ENCODE peak calls at places on chromosome 11, in nine cellular contexts. A, K, O, S, T, M, V, Y and N are unnamed samples.

GRCh38 chr11:24623121-24623520 is 126.3 kb downstream of the LUZP2 start:
- DNase-seq in A (no peak), K (no peak), O (no peak), S (no peak), T (no peak), M (no peak), V (no peak), Y (no peak), N (no peak)

GRCh38 chr11:85805387-85805786 is 5.6 kb downstream of the SYTL2 start:
- DNase-seq in A (peak), K (no peak), O (no peak), S (no peak), T (no peak), M (no peak), V (no peak), Y (no peak), N (no peak)

GRCh38 chr11:45913514-45913913 is 4.2 kb downstream of the PEX16 start:
- DNase-seq in A (no peak), K (no peak), O (no peak), S (no peak), T (no peak), M (no peak), V (no peak), Y (no peak), N (no peak)

GRCh38 chr11:36258730-36259360 is 30.4 kb downstream of the COMMD9 start:
- DNase-seq in A (peak), K (peak), O (peak), S (peak), T (no peak), M (no peak), V (peak), Y (peak), N (peak)

GRCh38 chr11:46176421-46176820 is 55.2 kb upstream of the PHF21A start:
- DNase-seq in A (no peak), K (no peak), O (no peak), S (peak), T (no peak), M (no peak), V (no peak), Y (no peak), N (no peak)

GRCh38 chr11:43907028-43907966 is 26.7 kb downstream of the ALKBH3 start:
- DNase-seq in A (peak), K (no peak), O (no peak), S (no peak), T (no peak), M (no peak), V (no peak), Y (no peak), N (no peak)

GRCh38 chr11:84316866-84317560 is 1030.8 kb upstream of the CCDC90B start:
- DNase-seq in A (peak), K (peak), O (no peak), S (no peak), T (no peak), M (no peak), V (peak), Y (no peak), N (no peak)

GRCh38 chr11:81007046-81007445 is 1566.2 kb upstream of the TENM4 start:
- DNase-seq in A (peak), K (no peak), O (no peak), S (peak), T (no peak), M (no peak), V (no peak), Y (no peak), N (no peak)

GRCh38 chr11:20671856-20672546 is 2.6 kb downstream of the NELL1 start:
- DNase-seq in A (peak), K (no peak), O (no peak), S (no peak), T (no peak), M (no peak), V (no peak), Y (peak), N (peak)

GRCh38 chr11:74072721-74073120 is 63.8 kb upstream of the UCP3 start:
- DNase-seq in A (no peak), K (no peak), O (no peak), S (no peak), T (no peak), M (no peak), V (no peak), Y (no peak), N (no peak)

GRCh38 chr11:305834-306211 is 1.8 kb upstream of the IFITM2 start:
- DNase-seq in A (no peak), K (no peak), O (no peak), S (no peak), T (no peak), M (no peak), V (no peak), Y (no peak), N (no peak)

GRCh38 chr11:20363500-20364411 is at the start of gene HTATIP2:
- DNase-seq in A (no peak), K (peak), O (peak), S (peak), T (peak), M (peak), V (peak), Y (peak), N (peak)

GRCh38 chr11:84384637-84385227 is 1098.6 kb upstream of the CCDC90B start:
- DNase-seq in A (peak), K (peak), O (no peak), S (peak), T (no peak), M (peak), V (peak), Y (peak), N (no peak)

GRCh38 chr11:67262731-67263675 is 3.3 kb upstream of the GRK2 start:
- DNase-seq in A (peak), K (peak), O (peak), S (peak), T (peak), M (peak), V (peak), Y (peak), N (peak)

GRCh38 chr11:66477256-66478201 is 2.7 kb upstream of the DPP3 start:
- DNase-seq in A (no peak), K (no peak), O (no peak), S (no peak), T (no peak), M (no peak), V (no peak), Y (no peak), N (peak)

GRCh38 chr11:27437824-27438594 is 34.6 kb downstream of the LGR4 start:
- DNase-seq in A (peak), K (no peak), O (no peak), S (no peak), T (no peak), M (no peak), V (no peak), Y (no peak), N (no peak)

GRCh38 chr11:10657308-10658271 is 36.0 kb downstream of the IRAG1 start:
- DNase-seq in A (peak), K (no peak), O (no peak), S (no peak), T (no peak), M (no peak), V (no peak), Y (no peak), N (no peak)

GRCh38 chr11:129333873-129334272 is 41.8 kb upstream of the BARX2 start:
- DNase-seq in A (no peak), K (no peak), O (no peak), S (no peak), T (no peak), M (no peak), V (no peak), Y (peak), N (no peak)

GRCh38 chr11:44842219-44842618 is 108.5 kb downstream of the TP53I11 start:
- DNase-seq in A (peak), K (no peak), O (no peak), S (no peak), T (no peak), M (no peak), V (no peak), Y (no peak), N (no peak)

GRCh38 chr11:77154381-77155081 is 26.5 kb downstream of the MYO7A start:
- DNase-seq in A (no peak), K (no peak), O (no peak), S (no peak), T (no peak), M (no peak), V (peak), Y (no peak), N (no peak)

GRCh38 chr11:134518616-134519389 is 106.8 kb upstream of the B3GAT1 start:
- DNase-seq in A (no peak), K (no peak), O (peak), S (no peak), T (no peak), M (no peak), V (no peak), Y (no peak), N (no peak)